ENCODE peak calls at places on chromosomes 4 and X, in eight cellular contexts. D is GM12878, K is upper lobe of left lung, I is tibial nerve, Y is A549, T is transverse colon, P is suprapubic skin, C is stomach. R is an unnamed sample.

GRCh38 chr4:42348692-42349091 is 48.6 kb upstream of the SHISA3 start:
- DNase-seq in Y (no peak), T (no peak), P (no peak), C (no peak), D (no peak), I (no peak), K (no peak), R (no peak)

GRCh38 chr4:6419452-6420028 is 52.9 kb downstream of the PPP2R2C start:
- DNase-seq in Y (peak; percentile 4), K (no peak), T (no peak), I (no peak), C (no peak), D (no peak), P (no peak), R (no peak)

GRCh38 chr4:56728512-56728911 is 47.4 kb upstream of the HOPX start:
- DNase-seq in I (no peak), Y (peak; percentile 11), D (no peak), C (peak; percentile 34), T (peak; percentile 91), K (no peak), P (peak; percentile 73), R (peak; percentile 39)

GRCh38 chr4:156815717-156816319 is 155.8 kb downstream of the PDGFC start:
- DNase-seq in T (no peak), Y (no peak), I (no peak), D (no peak), C (no peak), K (no peak), P (no peak), R (no peak)

GRCh38 chrX:151184705-151185104 is 8.3 kb downstream of the GPR50 start:
- DNase-seq in I (no peak), T (no peak), C (no peak), Y (no peak), K (no peak), P (no peak), D (no peak), R (no peak)

GRCh38 chrX:151082077-151082948 is 94.1 kb upstream of the GPR50 start:
- DNase-seq in T (peak; percentile 53), K (peak; percentile 92), D (no peak), I (peak; percentile 39), C (peak; percentile 65), Y (peak; percentile 51), P (peak; percentile 63), R (peak; percentile 70)

GRCh38 chr4:152090543-152090942 is 329.7 kb upstream of the GATB start:
- DNase-seq in P (no peak), Y (no peak), C (no peak), I (no peak), K (no peak), T (no peak), D (no peak), R (no peak)

GRCh38 chr4:55321707-55322264 is 24.3 kb upstream of the SRD5A3 start:
- DNase-seq in T (peak; percentile 65), C (peak; percentile 76), Y (peak; percentile 73), I (peak; percentile 76), P (peak; percentile 76), K (no peak), D (peak; percentile 2), R (peak; percentile 80)

GRCh38 chrX:39442332-39442731 is 641.1 kb downstream of the MID1IP1 start:
- DNase-seq in C (no peak), I (no peak), K (no peak), Y (no peak), T (no peak), P (no peak), D (peak; percentile 37), R (no peak)

GRCh38 chrX:154717824-154718223 is 33.1 kb downstream of the GAB3 start:
- DNase-seq in C (no peak), I (no peak), D (no peak), T (peak; percentile 26), K (no peak), Y (no peak), P (no peak), R (no peak)

GRCh38 chr4:182297659-182298058 is 54.5 kb downstream of the TENM3 start:
- DNase-seq in I (no peak), K (no peak), D (no peak), T (no peak), Y (no peak), C (no peak), P (no peak), R (no peak)

GRCh38 chr4:110196871-110197420 is 1.5 kb downstream of the ELOVL6 start:
- DNase-seq in I (peak; percentile 15), Y (peak; percentile 39), T (peak; percentile 63), P (peak; percentile 72), D (no peak), C (peak; percentile 50), K (peak; percentile 93), R (peak; percentile 39)

GRCh38 chr4:41572414-41572986 is 34.5 kb downstream of the LIMCH1 start:
- DNase-seq in Y (no peak), T (no peak), C (no peak), D (no peak), K (no peak), I (no peak), P (no peak), R (no peak)

GRCh38 chr4:144185086-144185485 is 44.6 kb upstream of the GYPA start:
- DNase-seq in K (no peak), I (no peak), T (no peak), Y (no peak), C (no peak), P (no peak), D (no peak), R (no peak)

GRCh38 chrX:39910651-39911050 is 187.1 kb downstream of the BCOR start:
- DNase-seq in T (no peak), Y (no peak), K (no peak), I (no peak), C (no peak), D (no peak), P (no peak), R (no peak)

GRCh38 chrX:1249101-1249887 is 19.3 kb upstream of the CSF2RA start:
- DNase-seq in Y (peak; percentile 60), K (no peak), P (no peak), C (peak; percentile 39), I (no peak), D (peak; percentile 19), T (peak; percentile 24), R (no peak)

GRCh38 chrX:118346258-118347094 is 570 bp downstream of the WDR44 start:
- DNase-seq in T (peak; percentile 31), C (peak; percentile 37), P (peak; percentile 76), Y (peak; percentile 46), D (no peak), I (peak; percentile 12), K (peak; percentile 87), R (peak; percentile 47)

GRCh38 chr4:88097301-88097700 is 61.1 kb downstream of the ABCG2 start:
- DNase-seq in T (no peak), I (no peak), Y (no peak), K (no peak), P (no peak), C (no peak), D (no peak), R (no peak)

GRCh38 chr4:113884655-113885054 is 94.8 kb downstream of the ARSJ start:
- DNase-seq in D (no peak), I (no peak), Y (no peak), C (no peak), T (no peak), P (no peak), K (no peak), R (no peak)

GRCh38 chr4:3792813-3793212 is 26.6 kb downstream of the ADRA2C start:
- DNase-seq in I (no peak), C (no peak), P (no peak), Y (peak; percentile 25), T (no peak), K (no peak), D (no peak), R (no peak)
- TF ChIP-seq EP300 in I (no peak), C (no peak), P (no peak), Y (no peak), T (no peak), K (no peak), D (no peak), R (no peak)

DNA sequence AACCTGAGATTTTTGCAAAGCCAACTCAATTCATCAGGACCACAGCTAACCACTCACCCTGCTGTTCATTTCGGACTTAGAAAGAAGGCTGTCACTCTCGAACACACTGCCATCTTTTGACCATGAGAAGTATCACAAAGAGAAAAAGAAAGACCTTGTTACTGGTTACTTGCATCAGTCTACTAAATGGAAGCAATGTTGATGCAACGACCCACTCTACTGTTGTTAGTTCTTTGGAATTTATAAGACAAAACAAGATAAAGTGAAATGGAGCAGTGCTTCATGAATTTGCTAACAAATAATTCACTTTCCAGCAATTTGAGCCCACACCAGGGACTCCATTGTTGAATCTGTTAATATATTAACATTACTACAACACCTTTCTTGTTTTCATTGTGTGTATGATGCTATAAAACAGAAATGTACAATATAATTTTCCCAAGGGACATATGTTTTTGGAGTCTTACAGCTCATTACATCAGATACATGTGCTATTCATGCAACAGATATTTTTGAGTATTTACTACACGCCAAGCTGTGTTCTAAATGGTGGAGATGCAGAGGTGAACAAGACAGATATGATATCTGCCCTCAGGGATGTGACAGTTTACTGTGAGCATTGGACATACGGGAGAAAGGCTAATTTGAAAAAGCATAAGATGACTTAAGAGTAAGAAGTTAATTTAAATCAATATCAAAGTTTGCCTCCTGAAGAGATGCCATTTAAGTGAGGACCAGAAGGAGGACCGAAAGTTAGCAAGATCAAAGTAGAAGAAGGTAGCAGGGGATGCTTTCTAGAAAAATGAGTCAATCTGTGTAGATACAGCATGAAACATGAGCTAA is 87.2 kb downstream of the AREG start:
- DNase-seq in Y (peak; percentile 90), P (no peak), C (no peak), I (no peak), D (peak; percentile 8), T (no peak), K (no peak), R (no peak)
- TF ChIP-seq EP300 in Y (no peak), P (no peak), C (no peak), I (no peak), D (no peak), T (no peak), K (no peak), R (no peak)

DNA sequence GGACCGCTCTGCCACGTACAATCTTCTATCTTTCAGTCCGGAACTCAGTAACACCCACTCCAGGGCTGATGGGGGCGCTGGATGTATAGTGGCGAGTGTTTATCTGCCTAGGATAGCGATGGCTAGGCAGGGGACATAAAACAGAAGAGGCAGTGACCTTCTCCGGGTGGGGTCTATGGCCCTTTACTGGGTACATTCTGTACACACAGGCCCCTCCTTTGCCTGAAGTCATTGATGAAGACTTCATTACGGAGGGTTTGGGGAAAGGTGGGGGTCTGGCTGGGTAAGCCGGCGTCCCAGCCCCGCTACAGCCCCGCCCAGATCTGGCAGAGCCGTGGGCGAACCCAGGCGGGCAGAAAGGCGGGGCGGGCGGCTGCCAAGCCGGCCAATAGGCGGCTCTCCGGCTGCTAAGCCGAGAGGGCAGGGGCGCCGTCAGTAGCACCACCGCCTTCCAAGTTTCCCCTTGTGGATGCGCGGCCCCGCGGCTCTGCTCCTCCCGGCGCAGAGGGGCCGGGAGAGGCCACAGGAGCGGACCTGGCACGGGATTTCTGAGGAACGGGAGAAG is at the start of gene CHST7:
- DNase-seq in D (no peak), C (peak; percentile 52), P (peak; percentile 74), I (peak; percentile 29), Y (peak; percentile 80), K (peak; percentile 91), T (peak; percentile 69), R (peak; percentile 76)
- TF ChIP-seq EP300 in D (no peak), C (no peak), P (no peak), I (no peak), Y (no peak), K (no peak), T (no peak), R (no peak)

DNA sequence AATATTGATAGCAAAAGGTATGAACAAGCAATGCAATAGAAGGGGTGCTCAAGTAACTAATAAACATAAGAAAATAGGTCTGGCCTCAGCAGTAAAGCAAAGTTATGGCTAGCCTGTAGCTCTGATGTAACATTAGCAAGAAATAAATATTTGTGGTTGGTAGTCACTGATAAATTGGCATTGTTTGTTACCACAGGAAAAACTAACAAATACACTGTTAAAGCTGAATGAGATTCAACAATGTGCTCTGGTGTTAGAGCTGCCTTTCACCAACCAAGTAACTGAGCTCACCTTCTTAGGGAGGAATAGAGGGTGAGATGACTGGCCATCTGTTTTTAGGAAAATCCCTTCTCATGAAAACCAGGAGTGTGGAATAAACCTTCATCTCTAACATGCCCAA is 71.4 kb downstream of the AREG start:
- DNase-seq in K (no peak), I (no peak), P (no peak), Y (no peak), C (no peak), T (no peak), D (no peak), R (no peak)
- TF ChIP-seq EP300 in K (no peak), I (no peak), P (no peak), Y (no peak), C (no peak), T (no peak), D (no peak), R (no peak)